ENCODE peak calls at places on chromosomes 5 and 9, in eight cellular contexts. I is PC-3, N is MM.1S, R is OCI-LY7, G is GM23248, Z is SK-N-SH, F is HCT116, W is GM23338. B is an unnamed sample.

GRCh38 chr9:109904666-109905065 is 124.7 kb downstream of the PALM2AKAP2 start:
- DNase-seq in F (no peak), N (no peak), Z (no peak), R (no peak), G (peak), I (no peak), W (no peak), B (no peak)

GRCh38 chr5:108727639-108728565 is 19.8 kb upstream of the FER start:
- DNase-seq in I (peak), F (peak), Z (peak), G (peak), N (peak), R (peak), W (peak), B (peak)

GRCh38 chr5:93279292-93279974 is 301.6 kb downstream of the NR2F1-AS1 start:
- DNase-seq in N (no peak), Z (peak), F (no peak), I (peak), R (no peak), G (peak), W (no peak), B (no peak)

GRCh38 chr5:172123269-172123692 is 64.7 kb downstream of the STK10 start:
- DNase-seq in R (no peak), I (peak), W (peak), F (no peak), N (no peak), G (peak), Z (peak), B (peak)

GRCh38 chr5:173581408-173582197 is 34.8 kb downstream of the BOD1 start:
- DNase-seq in W (peak), N (peak), I (peak), Z (peak), F (peak), R (peak), G (peak), B (peak)

GRCh38 chr9:32877103-32877502 is 93.8 kb downstream of the TMEM215 start:
- DNase-seq in F (no peak), R (no peak), Z (no peak), W (no peak), G (peak), I (no peak), N (no peak), B (no peak)

GRCh38 chr9:16521868-16522381 is 348.5 kb downstream of the BNC2 start:
- DNase-seq in R (no peak), G (peak), N (no peak), I (peak), Z (peak), F (no peak), W (no peak), B (no peak)

GRCh38 chr5:7331083-7331482 is 64.9 kb upstream of the ADCY2 start:
- DNase-seq in R (no peak), G (no peak), I (no peak), Z (no peak), N (no peak), W (peak), F (no peak), B (peak)

GRCh38 chr5:41412496-41412895 is 97.9 kb downstream of the PLCXD3 start:
- DNase-seq in W (no peak), Z (no peak), I (no peak), N (no peak), G (no peak), R (no peak), F (no peak), B (no peak)

GRCh38 chr5:171207256-171207866 is 101.7 kb upstream of the TLX3 start:
- DNase-seq in Z (peak), G (peak), W (peak), R (peak), F (peak), I (peak), N (peak), B (peak)

GRCh38 chr5:43207601-43208000 is 15.6 kb downstream of the NIM1K start:
- DNase-seq in G (peak), I (peak), Z (no peak), F (no peak), N (no peak), R (no peak), W (no peak), B (no peak)

GRCh38 chr9:110886832-110887231 is 151.4 kb downstream of the LPAR1 start:
- DNase-seq in F (no peak), W (no peak), Z (no peak), G (peak), N (no peak), I (no peak), R (no peak), B (no peak)

GRCh38 chr5:148952097-148952828 is 110.6 kb downstream of the SH3TC2 start:
- DNase-seq in I (no peak), N (no peak), F (no peak), W (no peak), Z (peak), G (no peak), R (no peak), B (no peak)

GRCh38 chr5:6006838-6007314 is 371.5 kb downstream of the MED10 start:
- DNase-seq in R (no peak), Z (no peak), G (no peak), F (no peak), I (no peak), N (no peak), W (no peak), B (no peak)

GRCh38 chr9:7174884-7175283 is 417.1 kb downstream of the KDM4C start:
- DNase-seq in W (peak), F (no peak), Z (peak), I (peak), G (no peak), N (no peak), R (no peak), B (no peak)

GRCh38 chr9:112299514-112299913 is 33.9 kb downstream of the PTBP3 start:
- DNase-seq in F (no peak), I (peak), R (no peak), W (no peak), G (peak), Z (no peak), N (no peak), B (no peak)

GRCh38 chr9:35490155-35490909 is 421 bp downstream of the RUSC2 start:
- DNase-seq in G (peak), F (no peak), N (no peak), R (no peak), I (no peak), Z (peak), W (peak), B (peak)

GRCh38 chr5:72543365-72543764 is 36.2 kb upstream of the ZNF366 start:
- DNase-seq in Z (no peak), F (no peak), R (no peak), G (peak), I (no peak), N (no peak), W (no peak), B (no peak)

GRCh38 chr9:83425240-83425639 is 113.0 kb downstream of the FRMD3 start:
- DNase-seq in F (no peak), G (no peak), Z (no peak), W (no peak), R (no peak), I (peak), N (no peak), B (no peak)

GRCh38 chr9:107807183-107807582 is 317.6 kb upstream of the KLF4 start:
- DNase-seq in N (no peak), I (peak), R (no peak), G (peak), Z (no peak), F (no peak), W (no peak), B (no peak)

GRCh38 chr5:56575821-56576220 is 239.5 kb upstream of the MAP3K1 start:
- DNase-seq in W (no peak), Z (no peak), R (no peak), G (peak), N (no peak), F (no peak), I (peak), B (no peak)

GRCh38 chr5:104951829-104952228 is 1389.2 kb upstream of the NUDT12 start:
- DNase-seq in G (no peak), I (no peak), N (no peak), Z (no peak), R (no peak), W (peak), F (no peak), B (no peak)

GRCh38 chr5:170151105-170151831 is 45.6 kb downstream of the FOXI1 start:
- DNase-seq in W (peak), F (peak), Z (no peak), G (peak), I (peak), R (no peak), N (no peak), B (no peak)

GRCh38 chr5:53253421-53253871 is 143.9 kb upstream of the MOCS2 start:
- DNase-seq in I (peak), N (peak), G (peak), W (no peak), Z (no peak), R (no peak), F (no peak), B (no peak)

GRCh38 chr9:34457266-34458012 is 931 bp downstream of the FAM219A start:
- DNase-seq in W (peak), F (no peak), N (no peak), R (peak), I (peak), Z (peak), G (peak), B (peak)

GRCh38 chr5:122653087-122654017 is 121.5 kb upstream of the SNX2 start:
- DNase-seq in I (peak), F (no peak), G (no peak), R (no peak), W (no peak), N (no peak), Z (no peak), B (no peak)

GRCh38 chr9:21558627-21559401 is 76.7 kb upstream of the IFNE start:
- DNase-seq in F (no peak), I (no peak), Z (no peak), R (no peak), G (peak), N (no peak), W (peak), B (peak)

GRCh38 chr9:84773023-84773422 is 103.5 kb downstream of the NTRK2 start:
- DNase-seq in R (no peak), W (no peak), G (peak), F (no peak), I (no peak), Z (no peak), N (no peak), B (no peak)

GRCh38 chr5:115657883-115658233 is 32.0 kb upstream of the TMED7 start:
- DNase-seq in G (peak), N (no peak), F (peak), Z (no peak), W (no peak), R (no peak), I (peak), B (no peak)

DNA sequence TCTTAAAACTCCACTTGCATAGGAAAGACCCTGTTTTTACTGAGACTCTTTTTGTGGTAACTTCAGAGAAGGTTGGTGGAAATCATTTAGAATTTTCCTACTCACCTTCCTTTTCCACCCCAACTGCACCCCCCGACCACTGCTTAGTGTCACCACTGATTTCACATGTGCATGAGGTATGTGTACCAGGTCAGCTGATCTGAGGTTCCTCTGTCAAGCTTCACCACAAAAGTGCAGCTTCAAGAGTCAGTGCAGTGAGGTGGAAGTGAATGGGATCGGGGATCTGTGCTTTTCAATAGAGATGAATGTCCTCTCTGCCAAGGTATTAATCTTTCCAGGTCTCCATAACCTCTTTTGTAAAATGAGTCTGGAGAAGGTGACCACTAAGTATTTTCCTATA is 260.5 kb upstream of the WWC1 start:
- DNase-seq in I (no peak), F (no peak), Z (no peak), R (no peak), W (no peak), G (no peak), N (no peak), B (peak)
- TF ChIP-seq EZH2phosphoT487 in I (no peak), F (no peak), Z (no peak), R (no peak), W (no peak), G (no peak), N (no peak), B (no peak)

DNA sequence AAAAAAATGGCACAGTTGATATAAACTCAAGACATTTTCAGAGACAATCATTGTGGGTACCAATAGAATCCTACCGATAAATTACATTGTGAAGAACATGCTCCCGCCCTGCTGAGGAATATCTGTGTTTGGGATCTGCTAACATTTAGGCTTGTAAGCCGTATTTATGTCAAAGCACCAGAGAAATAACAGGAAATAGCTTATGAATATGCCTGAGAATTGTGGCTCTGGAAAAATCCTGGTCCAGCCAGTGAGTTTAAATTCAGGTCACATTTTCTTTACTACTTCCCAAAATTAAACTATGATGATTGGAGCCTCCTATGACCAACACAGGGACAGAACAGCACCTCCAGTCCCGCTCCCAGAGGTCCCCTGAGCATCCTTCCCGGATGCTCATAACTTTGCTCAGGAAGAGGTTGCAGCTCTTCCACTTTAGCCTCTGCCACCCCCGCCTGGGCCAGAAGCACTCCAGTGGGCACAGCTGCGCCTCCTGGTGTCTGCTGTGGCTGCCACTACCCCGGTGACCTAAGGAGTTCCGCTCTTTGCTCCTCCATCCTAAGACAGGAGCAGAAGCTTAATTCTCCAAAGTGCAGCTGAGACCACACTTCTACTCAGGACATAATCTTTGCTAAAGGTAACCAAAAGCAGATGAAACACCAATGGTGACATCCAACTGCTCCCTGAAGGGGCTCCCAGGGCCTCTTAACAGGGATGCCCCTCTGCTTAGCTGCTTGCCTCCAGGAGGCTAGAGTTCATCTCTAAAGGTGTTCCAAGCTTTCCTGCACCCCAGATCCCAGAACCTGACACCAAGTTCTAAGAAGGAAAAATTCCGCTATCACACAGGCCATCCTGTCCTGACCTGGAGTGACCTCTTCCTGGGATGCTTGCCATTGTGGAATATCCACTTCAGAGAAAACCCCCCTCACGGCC is 58.8 kb downstream of the SLC1A1 start:
- DNase-seq in W (peak), G (peak), N (no peak), I (peak), R (peak), F (no peak), Z (peak), B (peak)
- TF ChIP-seq EZH2phosphoT487 in W (no peak), G (no peak), N (no peak), I (no peak), R (no peak), F (no peak), Z (no peak), B (no peak)

GRCh38 chr9:136854842-136855460 is 2.8 kb downstream of the MAMDC4 start:
- DNase-seq in I (no peak), F (no peak), N (no peak), W (no peak), R (no peak), Z (no peak), G (no peak), B (no peak)
- TF ChIP-seq EZH2phosphoT487 in I (no peak), F (no peak), N (no peak), W (no peak), R (no peak), Z (no peak), G (no peak), B (no peak)

DNA sequence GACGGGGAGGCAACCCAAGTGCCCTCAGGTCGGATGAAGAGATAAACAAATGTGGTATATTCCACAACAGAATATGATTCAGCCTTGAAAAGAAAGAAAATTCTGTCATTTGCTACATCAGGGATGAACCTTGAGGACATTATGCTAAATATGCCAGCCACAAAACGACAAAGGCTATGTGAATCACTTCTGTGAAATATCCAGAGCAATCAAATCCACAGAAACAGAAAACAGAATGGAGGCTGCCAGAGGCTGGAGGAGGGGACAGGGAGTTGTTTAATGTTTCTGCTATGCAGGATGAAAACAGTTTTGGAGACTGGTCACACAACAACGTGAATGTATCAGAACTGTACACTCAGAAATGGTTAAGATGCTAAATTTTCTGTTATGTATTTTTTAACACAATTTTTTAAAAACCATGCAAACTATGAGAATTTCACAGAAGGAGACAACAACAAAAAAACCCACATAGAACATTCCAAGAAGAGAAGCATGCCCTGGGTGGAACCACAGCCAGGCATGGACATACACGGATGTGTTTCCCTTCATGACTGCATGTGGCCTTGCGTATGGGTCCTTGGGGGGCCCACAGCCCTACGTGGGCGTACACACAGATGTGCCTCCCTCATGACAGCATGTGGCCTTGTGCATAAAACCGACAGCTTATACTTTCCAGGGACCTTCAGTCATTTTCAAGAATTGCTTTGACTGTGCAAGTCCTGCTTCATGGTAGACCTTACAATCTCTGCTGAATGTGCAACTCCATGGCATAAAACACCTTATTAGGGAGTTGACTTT is 146.7 kb downstream of the ROR2 start:
- DNase-seq in G (peak), Z (no peak), I (no peak), R (no peak), N (no peak), W (no peak), F (no peak), B (no peak)
- TF ChIP-seq EZH2phosphoT487 in G (no peak), Z (no peak), I (no peak), R (no peak), N (no peak), W (no peak), F (no peak), B (no peak)

DNA sequence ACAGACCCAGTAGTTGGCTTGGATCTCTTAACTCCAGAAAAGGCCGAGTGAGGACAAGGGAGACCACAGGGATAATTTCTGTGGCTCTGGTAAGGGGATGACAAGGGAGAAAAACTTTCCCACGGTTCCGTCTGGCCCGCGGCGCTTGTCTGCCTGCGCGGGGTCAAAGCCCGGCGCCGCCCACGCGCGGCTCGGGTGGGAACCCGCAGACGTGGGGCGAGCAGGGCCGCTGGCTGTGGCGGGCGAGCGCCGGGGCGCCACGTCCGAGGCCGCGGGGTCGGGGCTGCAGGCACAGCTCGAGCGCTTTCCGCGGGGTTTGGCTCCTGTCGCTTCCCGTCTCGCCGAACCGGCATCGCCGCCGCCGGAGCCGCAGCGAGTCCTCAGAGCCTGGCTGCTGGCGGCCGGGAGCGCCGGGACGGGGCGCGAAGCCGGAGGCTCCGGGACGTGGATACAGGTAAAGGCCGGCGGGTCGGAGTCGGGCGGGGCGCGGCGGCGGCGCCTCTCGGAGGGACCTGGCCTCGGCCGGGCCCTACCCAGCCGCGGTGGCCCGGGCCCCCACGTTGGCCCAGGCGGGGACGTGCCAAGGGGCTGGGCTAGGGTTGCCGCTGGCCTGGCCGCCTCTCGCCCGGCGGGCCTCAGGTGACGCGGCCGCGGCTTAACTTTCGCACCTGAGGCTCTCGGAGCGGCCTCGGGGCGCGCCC is at the start of gene RNF180:
- DNase-seq in R (no peak), G (peak), W (peak), F (no peak), I (peak), Z (peak), N (peak), B (peak)
- TF ChIP-seq EZH2phosphoT487 in R (no peak), G (no peak), W (no peak), F (no peak), I (peak), Z (no peak), N (no peak), B (no peak)

GRCh38 chr9:89667730-89668129 is 62.9 kb downstream of the GADD45G start:
- DNase-seq in I (no peak), R (no peak), G (no peak), N (no peak), Z (no peak), W (no peak), F (no peak), B (no peak)
- TF ChIP-seq EZH2phosphoT487 in I (no peak), R (no peak), G (no peak), N (no peak), Z (no peak), W (no peak), F (no peak), B (no peak)

GRCh38 chr5:154072782-154073171 is 34.0 kb downstream of the MFAP3 start:
- DNase-seq in W (no peak), G (no peak), R (no peak), I (no peak), N (no peak), F (no peak), Z (no peak), B (peak)

GRCh38 chr5:154077692-154078091 is 38.9 kb downstream of the MFAP3 start:
- DNase-seq in I (peak), Z (no peak), F (no peak), W (no peak), N (no peak), G (peak), R (no peak), B (no peak)

GRCh38 chr5:154076240-154076922 is 37.6 kb downstream of the MFAP3 start:
- DNase-seq in G (no peak), Z (no peak), W (no peak), I (no peak), F (no peak), R (no peak), N (no peak), B (no peak)

GRCh38 chr5:154081246-154081645 is 42.5 kb downstream of the MFAP3 start:
- DNase-seq in Z (no peak), I (no peak), G (no peak), W (no peak), R (no peak), N (no peak), F (no peak), B (no peak)

DNA sequence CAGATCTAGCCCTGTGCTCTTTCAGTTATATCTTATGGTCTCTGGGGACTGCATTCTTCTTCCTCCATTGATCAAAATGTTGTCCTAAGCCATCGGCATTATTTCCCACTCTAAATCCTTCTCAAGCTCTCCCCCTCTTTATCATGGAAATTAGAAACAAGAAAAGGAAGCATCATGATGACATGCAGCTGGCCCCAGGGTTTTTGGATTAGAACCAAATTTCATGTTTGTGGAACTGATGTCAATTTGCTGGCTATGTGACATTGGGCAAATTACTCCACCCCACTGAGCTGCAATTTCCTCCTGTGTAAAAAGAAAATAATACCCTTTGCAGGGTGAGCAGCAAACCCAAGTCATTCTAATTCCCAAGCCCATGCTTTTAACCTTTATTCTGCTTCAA is 39.5 kb downstream of the MFAP3 start:
- DNase-seq in N (no peak), R (no peak), G (no peak), F (no peak), I (peak), Z (peak), W (peak), B (peak)
- TF ChIP-seq EZH2phosphoT487 in N (no peak), R (no peak), G (no peak), F (no peak), I (no peak), Z (no peak), W (no peak), B (no peak)

B was measured in neural progenitor cell.